ENCODE peak calls at places on chromosome 14, in seven cellular contexts. U is EL; B is effector memory CD8-positive, alpha-beta T cell; D is hippocampal formation; A is Peyer's patch; Q is NCI-H2107; O is cardiac muscle cell. V is an unnamed sample.

GRCh38 chr14:70771781-70772212 is 37.5 kb downstream of the MAP3K9 start:
- DNase-seq in D (no peak), U (no peak), O (no peak), Q (no peak), B (no peak), A (no peak), V (no peak)

GRCh38 chr14:90642239-90642717 is 174.0 kb downstream of the TTC7B start:
- DNase-seq in D (no peak), Q (no peak), A (no peak), O (peak), B (no peak), U (no peak), V (no peak)

GRCh38 chr14:65242732-65243134 is 140.4 kb upstream of the MAX start:
- DNase-seq in A (no peak), O (no peak), Q (no peak), D (no peak), B (no peak), U (no peak), V (no peak)

GRCh38 chr14:79557309-79557708 is 654.0 kb downstream of the DIO2 start:
- DNase-seq in B (no peak), U (peak), D (no peak), O (no peak), A (no peak), Q (no peak), V (no peak)

GRCh38 chr14:59482471-59483331 is 1.5 kb downstream of the L3HYPDH start:
- DNase-seq in A (no peak), B (no peak), D (no peak), O (peak), U (peak), Q (peak), V (no peak)

GRCh38 chr14:34104750-34105397 is 154.0 kb upstream of the EGLN3 start:
- DNase-seq in Q (no peak), B (no peak), A (no peak), O (no peak), D (no peak), U (no peak), V (no peak)

GRCh38 chr14:21136024-21136423 is 19.8 kb downstream of the OR5AU1 start:
- DNase-seq in A (no peak), D (no peak), Q (no peak), O (peak), B (no peak), U (peak), V (no peak)

GRCh38 chr14:81970307-81970706 is 436.7 kb upstream of the SEL1L start:
- DNase-seq in B (no peak), U (no peak), Q (no peak), O (no peak), D (no peak), A (no peak), V (no peak)

GRCh38 chr14:58560208-58560607 is 77.6 kb upstream of the DACT1 start:
- DNase-seq in B (no peak), O (peak), D (no peak), U (peak), A (no peak), Q (no peak), V (no peak)